ENCODE peak calls at places on chromosomes 3 and 15, in ten cellular contexts. W is DMS153; V is neuronal stem cell; B is brain microvascular endothelial cell; I is CD4-positive, alpha-beta T cell; J is PC-3; X is stomach; A is AG08395; G is CD4-positive, CD25-positive, alpha-beta regulatory T cell; D is GM06990. M is an unnamed sample.

GRCh38 chr3:109825971-109826810 is 488.8 kb upstream of the DPPA4 start:
- DNase-seq in W (no peak), V (no peak), B (no peak), I (no peak), J (no peak), X (no peak), A (no peak), G (no peak), D (no peak), M (no peak)

GRCh38 chr3:190401943-190402342 is 14.0 kb downstream of the CLDN16 start:
- DNase-seq in W (no peak), V (no peak), B (no peak), I (no peak), J (no peak), X (no peak), A (no peak), G (no peak), D (no peak), M (no peak)

GRCh38 chr3:56917740-56918568 is 116.2 kb upstream of the ARHGEF3 start:
- DNase-seq in W (peak; percentile 37), V (no peak), B (no peak), I (no peak), J (no peak), X (no peak), A (no peak), G (peak; percentile 64), D (peak; percentile 86), M (no peak)

GRCh38 chr15:60399246-60399915 is 1.6 kb upstream of the ANXA2 start:
- DNase-seq in W (no peak), V (no peak), B (no peak), I (no peak), J (no peak), X (no peak), A (no peak), G (no peak), D (no peak), M (no peak)

GRCh38 chr3:114272271-114272670 is 21.6 kb upstream of the TIGIT start:
- DNase-seq in W (no peak), V (no peak), B (peak; percentile 32), I (no peak), J (no peak), X (no peak), A (no peak), G (no peak), D (no peak), M (no peak)

GRCh38 chr15:71080705-71081104 is 34.6 kb upstream of the THSD4 start:
- DNase-seq in W (no peak), V (no peak), B (peak; percentile 97), I (no peak), J (no peak), X (no peak), A (peak; percentile 81), G (no peak), D (no peak), M (no peak)

GRCh38 chr3:31244929-31245817 is 287.6 kb upstream of the STT3B start:
- DNase-seq in W (no peak), V (no peak), B (no peak), I (no peak), J (no peak), X (no peak), A (no peak), G (no peak), D (no peak), M (no peak)

GRCh38 chr3:113231827-113232253 is 20.5 kb downstream of the BOC start:
- DNase-seq in W (peak; percentile 61), V (no peak), B (peak; percentile 92), I (no peak), J (peak; percentile 95), X (no peak), A (peak; percentile 78), G (no peak), D (no peak), M (no peak)

GRCh38 chr15:90495067-90495466 is 34.7 kb upstream of the CRTC3 start:
- DNase-seq in W (no peak), V (no peak), B (no peak), I (no peak), J (no peak), X (no peak), A (no peak), G (no peak), D (no peak), M (no peak)

GRCh38 chr15:96273317-96274086 is 57.0 kb upstream of the NR2F2 start:
- DNase-seq in W (no peak), V (no peak), B (peak; percentile 100), I (no peak), J (peak; percentile 98), X (no peak), A (peak; percentile 85), G (no peak), D (peak; percentile 18), M (no peak)

GRCh38 chr3:100537646-100538338 is 45.4 kb downstream of the TMEM45A start:
- DNase-seq in W (no peak), V (no peak), B (no peak), I (no peak), J (peak; percentile 72), X (no peak), A (no peak), G (no peak), D (no peak), M (no peak)

GRCh38 chr3:190229632-190230424 is 92.4 kb downstream of the CLDN1 start:
- DNase-seq in W (no peak), V (no peak), B (peak; percentile 45), I (no peak), J (peak; percentile 93), X (no peak), A (no peak), G (no peak), D (peak; percentile 35), M (no peak)

M was measured in pancreas.